ENCODE peak calls at places on chromosomes 7 and 10, in six cellular contexts. G is IMR-90, X is uterus, Z is astrocyte, Y is lower leg skin, W is astrocyte of the spinal cord. C is an unnamed sample.

GRCh38 chr10:106078796-106079576 is 1085.5 kb downstream of the SORCS1 start:
- DNase-seq in X (no peak), G (no peak), Y (no peak), Z (peak; percentile 8), W (peak; percentile 15), C (peak; percentile 26)

GRCh38 chr10:16699435-16699834 is 117.8 kb downstream of the RSU1 start:
- DNase-seq in G (no peak), X (no peak), W (no peak), Y (no peak), Z (no peak), C (no peak)

GRCh38 chr7:48101880-48102448 is 12.9 kb downstream of the UPP1 start:
- DNase-seq in Y (no peak), W (no peak), X (no peak), Z (no peak), G (no peak), C (no peak)

GRCh38 chr10:99232357-99232999 is 3.2 kb downstream of the HPSE2 start:
- DNase-seq in G (no peak), W (no peak), X (no peak), Y (no peak), Z (no peak), C (no peak)

GRCh38 chr7:36468361-36469140 is 78.9 kb downstream of the ANLN start:
- DNase-seq in G (no peak), X (no peak), Y (no peak), Z (no peak), W (no peak), C (no peak)

GRCh38 chr7:146626912-146627311 is 510.3 kb downstream of the CNTNAP2 start:
- DNase-seq in X (no peak), W (no peak), Z (no peak), Y (no peak), G (no peak), C (no peak)

GRCh38 chr10:125261491-125262186 is 101.3 kb upstream of the CTBP2 start:
- DNase-seq in G (no peak), Y (no peak), W (no peak), Z (no peak), X (no peak), C (no peak)

GRCh38 chr10:88659725-88660592 is 4.3 kb upstream of the LIPF start:
- DNase-seq in G (peak; percentile 59), X (no peak), Z (peak; percentile 18), Y (no peak), W (no peak), C (no peak)

GRCh38 chr10:43225787-43226153 is 41.1 kb downstream of the RASGEF1A start:
- DNase-seq in W (no peak), X (no peak), Y (no peak), G (no peak), Z (no peak), C (no peak)

GRCh38 chr10:112390125-112390703 is 16.3 kb downstream of the ACSL5 start:
- DNase-seq in Z (no peak), X (no peak), G (no peak), Y (no peak), W (no peak), C (no peak)

GRCh38 chr7:43077732-43078391 is 34.6 kb upstream of the HECW1 start:
- DNase-seq in G (peak; percentile 18), W (no peak), Z (peak; percentile 44), X (no peak), Y (no peak), C (peak; percentile 23)

GRCh38 chr7:44251851-44252250 is 51.1 kb downstream of the YKT6 start:
- DNase-seq in Y (no peak), G (no peak), Z (no peak), X (no peak), W (no peak), C (no peak)

GRCh38 chr10:10677479-10677878 is 340.2 kb upstream of the CELF2 start:
- DNase-seq in Z (peak; percentile 44), Y (peak; percentile 34), X (peak; percentile 43), W (peak; percentile 74), G (peak; percentile 80), C (peak; percentile 80)

GRCh38 chr10:37390901-37391300 is 265.5 kb downstream of the ANKRD30A start:
- DNase-seq in G (no peak), Z (no peak), X (no peak), W (no peak), Y (no peak), C (no peak)

GRCh38 chr10:132554053-132554990 is 16.7 kb downstream of the INPP5A start:
- DNase-seq in X (peak; percentile 9), Y (no peak), G (no peak), Z (no peak), W (no peak), C (no peak)

GRCh38 chr7:102279537-102280400 is 6.9 kb upstream of the SH2B2 start:
- DNase-seq in Y (no peak), Z (peak; percentile 28), G (peak; percentile 55), X (peak; percentile 45), W (peak; percentile 51), C (peak; percentile 55)

GRCh38 chr7:57381581-57381980 is 68.4 kb upstream of the ZNF716 start:
- DNase-seq in X (no peak), G (no peak), W (no peak), Y (no peak), Z (no peak), C (no peak)

GRCh38 chr10:88070080-88070880 is 206.9 kb downstream of the PTEN start:
- DNase-seq in W (peak; percentile 20), Z (no peak), G (peak; percentile 67), Y (no peak), X (no peak), C (peak; percentile 51)

GRCh38 chr10:60798031-60798430 is 19.8 kb downstream of the CDK1 start:
- DNase-seq in X (no peak), G (peak; percentile 38), Z (no peak), W (no peak), Y (no peak), C (peak; percentile 40)

GRCh38 chr7:30068117-30068516 is 39.9 kb downstream of the PLEKHA8 start:
- DNase-seq in G (peak; percentile 85), Z (peak; percentile 91), Y (no peak), W (peak; percentile 68), X (peak; percentile 15), C (peak; percentile 84)

GRCh38 chr10:63986536-63986935 is 465.3 kb downstream of the REEP3 start:
- DNase-seq in G (no peak), X (no peak), Y (no peak), Z (no peak), W (no peak), C (no peak)

GRCh38 chr10:102122450-102122849 is 2.3 kb upstream of the LDB1 start:
- DNase-seq in X (no peak), Y (no peak), W (no peak), Z (no peak), G (no peak), C (no peak)

GRCh38 chr7:151439855-151440798 is at the start of gene CRYGN:
- DNase-seq in X (peak; percentile 19), W (no peak), G (no peak), Y (no peak), Z (no peak), C (no peak)

GRCh38 chr7:5397657-5398237 is 25.9 kb downstream of the TNRC18 start:
- DNase-seq in Y (no peak), X (no peak), W (no peak), G (no peak), Z (no peak), C (no peak)

GRCh38 chr7:159119026-159119741 is 25.5 kb downstream of the VIPR2 start:
- DNase-seq in Z (no peak), G (no peak), W (no peak), X (peak; percentile 8), Y (no peak), C (no peak)

GRCh38 chr7:113404245-113404644 is 285.9 kb upstream of the SMIM30 start:
- DNase-seq in Z (no peak), X (no peak), W (no peak), G (no peak), Y (no peak), C (no peak)

GRCh38 chr10:79007037-79007842 is 61.5 kb upstream of the ZMIZ1 start:
- DNase-seq in X (peak; percentile 64), G (no peak), Y (peak; percentile 59), W (no peak), Z (no peak), C (peak; percentile 53)

GRCh38 chr7:43204081-43204480 is 91.6 kb downstream of the HECW1 start:
- DNase-seq in X (no peak), G (peak; percentile 77), Z (peak; percentile 47), Y (no peak), W (peak; percentile 73), C (peak; percentile 61)

GRCh38 chr10:21364196-21365114 is 161.0 kb downstream of the SKIDA1 start:
- DNase-seq in W (peak; percentile 75), G (peak; percentile 74), X (no peak), Z (peak; percentile 77), Y (no peak), C (peak; percentile 72)

GRCh38 chr10:44647877-44648542 is 263.1 kb upstream of the CXCL12 start:
- DNase-seq in W (peak; percentile 30), Z (peak; percentile 71), X (peak; percentile 47), Y (no peak), G (peak; percentile 71), C (peak; percentile 45)

GRCh38 chr10:120436431-120437142 is 20.4 kb upstream of the PLPP4 start:
- DNase-seq in X (no peak), W (peak; percentile 8), G (no peak), Z (no peak), Y (no peak), C (no peak)

GRCh38 chr10:124119933-124120332 is 26.5 kb upstream of the CHST15 start:
- DNase-seq in W (no peak), Z (no peak), G (no peak), Y (no peak), X (peak; percentile 53), C (no peak)

GRCh38 chr7:114294036-114294435 is 120.6 kb upstream of the FOXP2 start:
- DNase-seq in G (no peak), Z (no peak), W (no peak), Y (no peak), X (no peak), C (no peak)

GRCh38 chr7:26899519-26899918 is 35.1 kb upstream of the SKAP2 start:
- DNase-seq in Y (no peak), G (no peak), X (no peak), Z (no peak), W (no peak), C (no peak)
- TF ChIP-seq CTCF in Y (no peak), G (no peak), X (no peak), Z (no peak), W (no peak), C (no peak)

GRCh38 chr7:90210925-90211324 is 615 bp upstream of the STEAP2 start:
- DNase-seq in X (peak; percentile 20), Y (no peak), Z (no peak), W (no peak), G (no peak), C (no peak)
- H3K4me3 ChIP-seq in X (peak overlapping the region; percentile 92), Y (peak overlapping the region; percentile 59), Z (peak overlapping the region; percentile 61), W (peak overlapping the region; percentile 47), G (peak overlapping the region; percentile 56), C (peak overlapping the region; percentile 55)

GRCh38 chr7:127409629-127410028 is 17.1 kb upstream of the ZNF800 start:
- DNase-seq in W (no peak), G (no peak), Y (no peak), Z (peak; percentile 6), X (no peak), C (peak; percentile 6)
- TF ChIP-seq CTCF in W (no peak), G (no peak), Y (no peak), Z (no peak), X (no peak), C (peak; percentile 35)

DNA sequence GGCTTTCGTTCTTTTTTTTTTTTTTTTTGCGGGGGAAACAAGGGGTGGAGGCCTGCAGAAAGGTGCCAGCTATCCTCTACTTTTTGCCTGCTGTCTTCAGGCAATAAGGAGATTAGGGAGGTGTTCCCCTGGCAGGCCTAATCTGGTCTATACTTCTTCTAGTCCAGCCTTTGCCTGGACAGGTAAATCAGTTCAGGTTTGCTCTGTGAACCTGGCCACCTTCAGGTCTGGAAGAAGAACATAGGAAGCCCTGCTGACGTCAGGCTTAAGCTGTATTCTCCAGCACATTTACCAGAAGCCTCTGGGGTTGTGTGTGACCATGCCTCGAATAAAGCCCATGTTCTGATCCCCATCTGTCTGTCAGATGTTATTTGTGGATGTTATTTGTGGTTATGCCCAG is 115.4 kb downstream of the SDK1 start:
- DNase-seq in X (no peak), G (no peak), W (no peak), Y (no peak), Z (no peak), C (no peak)
- H3K4me3 ChIP-seq in X (no peak overlapping the region), G (no peak overlapping the region), W (no peak overlapping the region), Y (no peak overlapping the region), Z (no peak overlapping the region), C (no peak overlapping the region)

C was measured in fibroblast of villous mesenchyme.